ENCODE peak calls at places on chromosomes 13 and 19, in nine cellular contexts. O is GM23338; Z is uterus; M is heart right ventricle; Y is left ventricle myocardium inferior; X is heart left ventricle; W is brain microvascular endothelial cell; D is IMR-90; S is CD4-positive, alpha-beta T cell. L is an unnamed sample.
A peak's percentile ranks its signal among the peaks of the same experiment; 100 is the strongest.

GRCh38 chr19:55118401-55118991 is 1.1 kb upstream of the PPP1R12C start:
- DNase-seq in M (peak; percentile 52), S (no peak), X (peak; percentile 71), Y (peak; percentile 65), W (no peak), Z (peak; percentile 46), O (peak; percentile 97), D (no peak), L (peak; percentile 69)

GRCh38 chr13:113815151-113816058 is 48.5 kb downstream of the GAS6 start:
- DNase-seq in Y (no peak), S (no peak), O (no peak), W (no peak), D (no peak), M (no peak), X (no peak), Z (no peak), L (no peak)

GRCh38 chr13:95676100-95676774 is 702 bp upstream of the DNAJC3 start:
- DNase-seq in Z (no peak), D (peak; percentile 39), Y (no peak), X (no peak), M (no peak), S (no peak), O (peak; percentile 77), W (no peak), L (no peak)

GRCh38 chr13:93635687-93636086 is 409.1 kb downstream of the GPC6 start:
- DNase-seq in Z (no peak), W (peak; percentile 16), M (no peak), D (peak; percentile 14), S (no peak), X (no peak), Y (no peak), O (no peak), L (no peak)

GRCh38 chr19:45767881-45768643 is 990 bp downstream of the SIX5 start:
- DNase-seq in Y (peak; percentile 76), W (peak; percentile 45), Z (peak; percentile 77), S (no peak), D (peak; percentile 65), O (peak; percentile 76), X (peak; percentile 70), M (peak; percentile 72), L (peak; percentile 66)

GRCh38 chr19:17394891-17395415 is 957 bp upstream of the CCDC194 start:
- DNase-seq in Z (peak; percentile 70), O (peak; percentile 97), S (peak; percentile 51), W (no peak), X (no peak), D (peak; percentile 53), Y (peak; percentile 68), M (peak; percentile 66), L (no peak)

GRCh38 chr19:39502640-39503417 is 4.1 kb downstream of the DLL3 start:
- DNase-seq in Z (peak; percentile 46), D (peak; percentile 73), M (peak; percentile 67), X (peak; percentile 43), W (no peak), O (peak; percentile 94), S (peak; percentile 56), Y (peak; percentile 52), L (peak; percentile 33)

GRCh38 chr19:18961767-18962423 is 20.9 kb upstream of the HOMER3 start:
- DNase-seq in Z (no peak), X (no peak), Y (no peak), M (no peak), O (peak; percentile 99), W (no peak), D (no peak), S (no peak), L (no peak)

GRCh38 chr19:13189600-13189999 is 39.4 kb downstream of the IER2 start:
- DNase-seq in Z (no peak), D (no peak), X (no peak), S (no peak), W (no peak), M (no peak), Y (no peak), O (no peak), L (no peak)

GRCh38 chr13:38477676-38478075 is 128.0 kb downstream of the UFM1 start:
- DNase-seq in X (no peak), S (no peak), Y (no peak), O (no peak), W (no peak), D (no peak), Z (no peak), M (no peak), L (no peak)

GRCh38 chr13:114101831-114102520 is 30.4 kb downstream of the RASA3 start:
- DNase-seq in X (no peak), M (peak; percentile 14), W (no peak), Z (peak; percentile 13), S (no peak), Y (no peak), O (no peak), D (no peak), L (no peak)

GRCh38 chr19:42068756-42069571 is 1.0 kb downstream of the GRIK5 start:
- DNase-seq in O (peak; percentile 51), X (no peak), S (no peak), W (no peak), Z (no peak), D (no peak), M (no peak), Y (no peak), L (no peak)

GRCh38 chr13:99605417-99606321 is 104.4 kb downstream of the TM9SF2 start:
- DNase-seq in W (no peak), O (peak; percentile 75), D (no peak), Z (peak; percentile 31), X (peak; percentile 38), S (peak; percentile 24), M (peak; percentile 43), Y (peak; percentile 38), L (peak; percentile 32)

GRCh38 chr13:33571618-33572017 is 246.3 kb upstream of the RFC3 start:
- DNase-seq in X (no peak), M (no peak), Z (no peak), O (no peak), S (no peak), W (no peak), Y (no peak), D (no peak), L (no peak)
- TF ChIP-seq CTCF in X (no peak), M (no peak), Z (no peak), O (no peak), S (no peak), W (no peak), Y (no peak), D (no peak), L (no peak)

GRCh38 chr13:44760434-44760833 is 184.3 kb upstream of the TSC22D1 start:
- DNase-seq in S (no peak), M (no peak), X (no peak), Z (no peak), W (no peak), Y (no peak), O (no peak), D (no peak), L (no peak)
- H3K27ac ChIP-seq in S (no peak overlapping the region), M (no peak overlapping the region), X (no peak overlapping the region), Z (no peak overlapping the region), W (no peak overlapping the region), Y (peak overlapping the region; percentile 52), O (no peak overlapping the region), D (no peak overlapping the region), L (no peak overlapping the region)

GRCh38 chr19:53944416-53944815 is 18.3 kb upstream of the CACNG8 start:
- DNase-seq in Y (no peak), D (no peak), Z (no peak), S (no peak), W (no peak), O (no peak), M (no peak), X (no peak), L (no peak)
- H3K27me3 ChIP-seq in Y (peaks cover 98% of the 10 kb centered on the region), D (peaks cover 6% of the 10 kb centered on the region), Z (no peaks in the 10 kb centered on the region), S (peaks cover 40% of the 10 kb centered on the region), W (peaks cover 17% of the 10 kb centered on the region), O (no peaks in the 10 kb centered on the region), M (peaks cover 82% of the 10 kb centered on the region), X (peaks cover 73% of the 10 kb centered on the region), L (peaks cover 13% of the 10 kb centered on the region)

GRCh38 chr19:7500811-7501450 is 12.1 kb upstream of the PEX11G start:
- DNase-seq in M (no peak), Z (no peak), X (no peak), O (peak; percentile 96), D (peak; percentile 46), W (peak; percentile 39), S (no peak), Y (no peak), L (no peak)
- TF ChIP-seq CTCF in M (no peak), Z (no peak), X (no peak), O (no peak), D (no peak), W (no peak), S (no peak), Y (no peak), L (no peak)

GRCh38 chr19:2523630-2524311 is 47.8 kb downstream of the GADD45B start:
- DNase-seq in Z (no peak), Y (no peak), S (no peak), M (no peak), D (peak; percentile 41), O (peak; percentile 60), W (peak; percentile 73), X (no peak), L (no peak)

GRCh38 chr19:2527171-2527570 is 51.2 kb downstream of the GADD45B start:
- DNase-seq in Y (no peak), D (no peak), O (no peak), Z (no peak), S (no peak), M (no peak), X (no peak), W (no peak), L (no peak)

GRCh38 chr19:2527716-2528115 is 51.8 kb downstream of the GADD45B start:
- DNase-seq in D (no peak), O (no peak), Y (no peak), W (no peak), X (no peak), M (no peak), Z (no peak), S (no peak), L (no peak)

GRCh38 chr19:2524361-2524839 is 48.5 kb downstream of the GADD45B start:
- DNase-seq in O (no peak), Z (no peak), W (no peak), S (no peak), Y (no peak), X (no peak), M (no peak), D (no peak), L (no peak)

DNA sequence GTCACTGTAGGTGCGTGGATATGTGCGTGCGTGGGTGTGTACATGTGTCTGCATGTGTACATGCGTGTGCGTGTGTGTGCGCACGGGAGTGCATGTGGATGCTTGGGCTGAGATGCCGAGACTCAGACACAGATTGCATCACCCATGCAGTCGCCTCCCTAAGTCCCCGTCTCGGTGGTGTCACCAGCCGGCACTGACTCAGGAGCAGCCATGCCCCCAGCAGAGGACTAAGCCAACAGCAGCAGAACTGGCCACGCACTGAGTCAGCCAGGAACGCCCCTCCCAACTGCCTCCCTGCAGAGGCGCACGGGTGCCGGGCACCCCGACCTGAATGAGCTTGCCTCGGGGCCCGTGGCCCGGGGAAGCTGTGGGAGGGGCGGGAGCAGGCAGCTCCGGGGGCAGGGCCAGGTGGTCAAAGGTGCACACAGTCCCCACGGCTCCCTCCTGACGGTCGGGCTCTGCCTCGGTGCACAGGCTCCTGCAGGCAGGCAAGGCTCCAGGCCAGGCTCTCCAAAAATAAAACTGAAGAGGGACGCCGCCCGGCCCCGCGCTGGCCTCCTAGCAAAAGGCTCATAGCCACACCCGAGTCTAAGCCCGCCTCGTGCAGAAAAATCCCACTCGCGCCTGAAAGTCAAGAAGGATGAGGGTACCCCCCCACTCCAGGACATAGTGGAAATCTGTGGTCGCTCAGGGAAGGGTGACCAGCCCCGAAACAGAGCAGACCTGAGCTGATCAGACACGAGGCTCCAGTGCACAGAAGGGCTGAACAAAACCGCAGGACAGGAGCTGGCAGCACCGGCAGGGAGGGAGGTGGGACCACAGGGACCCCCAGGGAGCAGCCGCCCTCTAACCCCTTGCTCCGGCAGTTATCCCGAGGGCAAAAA is 49.2 kb downstream of the GADD45B start:
- DNase-seq in D (peak; percentile 75), W (peak; percentile 82), O (peak; percentile 43), Y (peak; percentile 42), M (no peak), Z (no peak), X (no peak), S (no peak), L (no peak)
- H3K27ac ChIP-seq in D (peak overlapping the region; percentile 43), W (peak overlapping the region; percentile 85), O (peak overlapping the region; percentile 55), Y (peak overlapping the region; percentile 45), M (no peak overlapping the region), Z (no peak overlapping the region), X (peak overlapping the region; percentile 14), S (no peak overlapping the region), L (no peak overlapping the region)